ENCODE peak calls at places on chromosomes 2 and 18, in six cellular contexts. C is endodermal cell, H is cardiac fibroblast, Y is COR-L47, U is NCI-H2171 treated with DMSO at 0.1 percent for 48 hours, Z is Panc1. G is an unnamed sample.

GRCh38 chr2:85511008-85511895 is 27.7 kb upstream of the MAT2A start:
- DNase-seq in Z (no peak), U (no peak), Y (peak), C (no peak), H (peak), G (no peak)

GRCh38 chr2:172701250-172701649 is 34.4 kb upstream of the RAPGEF4 start:
- DNase-seq in H (peak), Z (no peak), U (no peak), Y (no peak), C (no peak), G (no peak)

GRCh38 chr2:54456526-54457325 is 599 bp downstream of the SPTBN1 start:
- DNase-seq in C (peak), H (peak), Y (peak), Z (no peak), U (peak), G (no peak)

GRCh38 chr18:76256897-76257500 is 238.0 kb downstream of the ZNF516 start:
- DNase-seq in H (peak), C (peak), Y (peak), U (no peak), Z (peak), G (no peak)

GRCh38 chr18:48918660-48919415 is 31.9 kb downstream of the SMAD7 start:
- DNase-seq in Z (no peak), C (peak), Y (no peak), U (no peak), H (no peak), G (no peak)

GRCh38 chr2:3603536-3604206 is 8.8 kb downstream of the COLEC11 start:
- DNase-seq in Z (no peak), H (no peak), Y (no peak), U (no peak), C (no peak), G (no peak)

GRCh38 chr2:118859157-118859770 is 11.8 kb upstream of the EN1 start:
- DNase-seq in H (no peak), Z (no peak), U (no peak), Y (no peak), C (no peak), G (no peak)

GRCh38 chr2:170643346-170643745 is 71.8 kb upstream of the SP5 start:
- DNase-seq in Y (no peak), U (peak), Z (no peak), H (no peak), C (no peak), G (no peak)

GRCh38 chr18:55119434-55119833 is 160.2 kb upstream of the CCDC68 start:
- DNase-seq in C (no peak), Y (no peak), H (no peak), Z (no peak), U (no peak), G (no peak)

GRCh38 chr18:49994410-49994809 is 181.1 kb upstream of the ACAA2 start:
- DNase-seq in Z (no peak), Y (no peak), U (no peak), H (no peak), C (no peak), G (no peak)

GRCh38 chr18:6543330-6543908 is 128.7 kb upstream of the L3MBTL4 start:
- DNase-seq in H (peak), Z (no peak), C (peak), U (peak), Y (peak), G (no peak)

GRCh38 chr2:223027442-223027841 is 24.5 kb upstream of the KCNE4 start:
- DNase-seq in U (no peak), Z (no peak), C (no peak), H (peak), Y (peak), G (no peak)

GRCh38 chr18:38174173-38174572 is 608.6 kb upstream of the CELF4 start:
- DNase-seq in H (no peak), Y (no peak), C (no peak), U (no peak), Z (no peak), G (no peak)

GRCh38 chr2:127707890-127708648 is 6.8 kb downstream of the SFT2D3 start:
- DNase-seq in H (peak), U (no peak), Z (no peak), C (no peak), Y (no peak), G (no peak)

GRCh38 chr2:190119948-190120347 is 57.4 kb upstream of the MSTN start:
- DNase-seq in Z (no peak), Y (no peak), C (peak), U (no peak), H (no peak), G (peak)

GRCh38 chr2:20452551-20452950 is 5.7 kb downstream of the RHOB start:
- DNase-seq in H (peak), C (peak), U (no peak), Y (no peak), Z (no peak), G (no peak)

GRCh38 chr2:118442949-118443348 is 354.7 kb downstream of the INSIG2 start:
- DNase-seq in Y (no peak), Z (no peak), U (no peak), H (no peak), C (no peak), G (no peak)

GRCh38 chr2:26672112-26672817 is 20.3 kb upstream of the KCNK3 start:
- DNase-seq in Y (no peak), Z (no peak), C (peak), U (no peak), H (no peak), G (no peak)

GRCh38 chr2:241330616-241330981 is 14.9 kb downstream of the SEPTIN2 start:
- DNase-seq in Y (no peak), H (no peak), U (no peak), C (no peak), Z (no peak), G (no peak)

G was measured in stimulated activated naive CD4-positive, alpha-beta T cell.